ENCODE peak calls at places on chromosomes 7 and 10, in six cellular contexts. U is esophagus squamous epithelium; W is Peyer's patch; X is suprapubic skin; Q is transverse colon; T is CD8-positive, alpha-beta T cell. J is an unnamed sample.

GRCh38 chr10:119517235-119518141 is 25.0 kb downstream of the RGS10 start:
- DNase-seq in U (no peak), W (peak; percentile 85), X (no peak), Q (peak; percentile 59), T (peak; percentile 63), J (no peak)

GRCh38 chr10:99945286-99945685 is 64.5 kb downstream of the DNMBP start:
- DNase-seq in U (no peak), W (no peak), X (no peak), Q (no peak), T (no peak), J (no peak)

GRCh38 chr10:8513155-8514147 is 459.0 kb downstream of the GATA3 start:
- DNase-seq in U (no peak), W (no peak), X (no peak), Q (no peak), T (no peak), J (no peak)

GRCh38 chr7:75617634-75618234 is 121.0 kb downstream of the HIP1 start:
- DNase-seq in U (peak; percentile 58), W (peak; percentile 75), X (no peak), Q (peak; percentile 45), T (peak; percentile 50), J (peak; percentile 86)

GRCh38 chr10:17029581-17030271 is 99.9 kb downstream of the CUBN start:
- DNase-seq in U (peak; percentile 3), W (peak; percentile 86), X (peak; percentile 85), Q (peak; percentile 66), T (peak; percentile 77), J (peak; percentile 83)

GRCh38 chr10:36473122-36473521 is 652.3 kb upstream of the ANKRD30A start:
- DNase-seq in U (no peak), W (no peak), X (no peak), Q (no peak), T (no peak), J (no peak)

GRCh38 chr7:152054377-152055230 is 29.1 kb downstream of the GALNT11 start:
- DNase-seq in U (no peak), W (no peak), X (no peak), Q (no peak), T (no peak), J (no peak)

GRCh38 chr10:50420166-50420565 is 168.8 kb upstream of the ASAH2 start:
- DNase-seq in U (no peak), W (peak; percentile 79), X (no peak), Q (no peak), T (no peak), J (no peak)

GRCh38 chr7:131040467-131040932 is 287.2 kb upstream of the MKLN1 start:
- DNase-seq in U (no peak), W (peak; percentile 85), X (no peak), Q (peak; percentile 77), T (no peak), J (no peak)

GRCh38 chr7:43781726-43782607 is 23.5 kb downstream of the BLVRA start:
- DNase-seq in U (no peak), W (peak; percentile 63), X (no peak), Q (no peak), T (no peak), J (no peak)

GRCh38 chr10:124874-125273 is 10.4 kb upstream of the ZMYND11 start:
- DNase-seq in U (no peak), W (no peak), X (no peak), Q (no peak), T (no peak), J (no peak)

GRCh38 chr10:18649364-18649959 is 1.9 kb downstream of the NSUN6 start:
- DNase-seq in U (no peak), W (no peak), X (no peak), Q (no peak), T (no peak), J (no peak)

GRCh38 chr10:18650618-18651017 is 769 bp downstream of the NSUN6 start:
- DNase-seq in U (no peak), W (no peak), X (no peak), Q (no peak), T (no peak), J (no peak)

GRCh38 chr10:18653112-18653511 is 1.7 kb upstream of the NSUN6 start:
- DNase-seq in U (no peak), W (no peak), X (no peak), Q (no peak), T (no peak), J (no peak)

GRCh38 chr10:18647945-18648344 is 3.4 kb downstream of the NSUN6 start:
- DNase-seq in U (no peak), W (no peak), X (no peak), Q (no peak), T (no peak), J (no peak)

DNA sequence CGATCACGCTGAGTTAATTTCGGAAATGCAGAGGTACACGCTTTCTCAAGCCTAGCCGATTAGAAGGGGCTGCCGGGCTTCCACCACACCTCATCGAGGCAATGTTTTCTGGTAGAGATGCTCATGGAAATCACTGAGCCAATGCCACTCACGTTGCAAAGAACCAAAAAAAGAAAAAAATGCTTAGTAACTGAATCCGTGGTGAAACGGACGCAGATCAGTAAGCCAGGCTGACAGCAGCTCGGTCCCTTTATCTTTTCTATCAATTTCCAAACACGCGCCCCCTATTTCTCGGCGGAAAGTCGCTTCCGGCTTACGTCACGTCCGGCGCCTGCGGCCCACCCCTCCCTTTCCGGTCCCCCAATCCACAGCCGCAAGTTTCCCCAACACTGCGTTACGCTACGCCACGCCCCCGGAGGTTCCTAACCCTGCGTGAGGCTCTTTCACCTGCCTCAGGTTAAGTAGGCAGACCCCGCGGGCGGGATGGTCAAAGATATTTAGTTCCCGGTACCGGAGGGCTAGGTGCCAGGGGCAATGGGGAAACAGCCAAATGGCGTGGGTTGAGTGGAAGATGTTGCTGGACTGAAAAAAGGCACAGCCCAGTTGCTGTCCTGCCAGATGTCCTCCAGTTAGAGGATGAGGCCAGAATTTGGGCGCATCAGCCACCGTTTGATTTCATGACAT is at the start of gene NSUN6:
- DNase-seq in U (peak; percentile 58), W (peak; percentile 97), X (peak; percentile 96), Q (peak; percentile 94), T (peak; percentile 95), J (peak; percentile 94)
- TF ChIP-seq CTCF in U (no peak), W (no peak), X (no peak), Q (no peak), T (no peak), J (no peak)

DNA sequence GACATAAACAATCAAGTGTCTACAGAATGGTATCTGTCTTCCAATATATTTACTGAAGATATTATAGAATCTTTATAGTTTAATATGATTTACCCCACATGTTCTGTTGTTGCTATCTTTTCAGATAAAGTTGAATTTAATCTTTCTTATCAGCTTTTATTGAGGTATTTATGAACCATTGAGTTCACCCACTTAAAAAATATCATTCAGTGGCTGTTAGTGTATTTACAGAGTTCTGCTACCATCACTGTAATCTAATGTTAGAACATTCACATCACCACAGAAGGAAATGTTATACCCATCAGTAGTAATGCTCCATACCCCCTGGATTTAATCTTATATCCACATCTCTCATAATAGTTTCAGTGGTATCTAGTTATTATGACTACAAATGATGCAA is 264.4 kb downstream of the ADK start:
- DNase-seq in U (no peak), W (no peak), X (no peak), Q (no peak), T (no peak), J (no peak)
- H3K27ac ChIP-seq in U (no peak overlapping the region), W (no peak overlapping the region), X (no peak overlapping the region), Q (no peak overlapping the region), T (no peak overlapping the region), J (no peak overlapping the region)

GRCh38 chr10:124792998-124793352 is 1.3 kb upstream of the EEF1AKMT2 start:
- DNase-seq in U (no peak), W (no peak), X (no peak), Q (no peak), T (no peak), J (no peak)
- H3K4me3 ChIP-seq in U (peak overlapping the region; percentile 89), W (peak overlapping the region; percentile 87), X (peak overlapping the region; percentile 77), Q (no peak overlapping the region), T (no peak overlapping the region), J (peak overlapping the region; percentile 87)

GRCh38 chr10:97713828-97714400 is 384 bp downstream of the MARVELD1 start:
- DNase-seq in U (peak; percentile 8), W (peak; percentile 86), X (peak; percentile 85), Q (peak; percentile 77), T (peak; percentile 54), J (peak; percentile 83)
- TF ChIP-seq CTCF in U (no peak), W (no peak), X (no peak), Q (no peak), T (no peak), J (no peak)

GRCh38 chr7:23405240-23405618 is 65.1 kb downstream of the IGF2BP3 start:
- DNase-seq in U (no peak), W (no peak), X (no peak), Q (no peak), T (no peak), J (no peak)
- H3K27ac ChIP-seq in U (no peak overlapping the region), W (no peak overlapping the region), X (no peak overlapping the region), Q (no peak overlapping the region), T (no peak overlapping the region), J (no peak overlapping the region)

DNA sequence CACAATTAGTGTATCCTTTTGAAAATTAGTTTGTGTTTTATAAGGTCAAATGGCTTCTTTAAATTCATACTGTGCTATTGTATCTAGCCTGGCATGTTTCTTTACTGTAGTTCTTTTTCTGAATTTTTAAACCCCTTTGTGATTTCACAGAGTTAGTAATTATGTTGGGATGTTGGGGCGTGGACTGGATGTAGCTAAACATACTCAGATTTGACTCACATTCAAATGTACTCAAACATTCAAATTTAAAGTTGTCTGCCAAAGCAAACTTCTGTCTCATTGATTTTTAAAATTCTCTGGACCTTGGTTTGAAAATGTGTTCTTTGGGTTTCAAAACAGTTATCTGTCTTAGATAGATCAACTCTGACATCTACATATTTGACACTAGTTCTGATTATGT is 7.2 kb upstream of the NRP1 start:
- DNase-seq in U (no peak), W (no peak), X (no peak), Q (no peak), T (no peak), J (no peak)
- H3K4me3 ChIP-seq in U (peak overlapping the region; percentile 1), W (no peak overlapping the region), X (no peak overlapping the region), Q (no peak overlapping the region), T (no peak overlapping the region), J (peak overlapping the region; percentile 4)

DNA sequence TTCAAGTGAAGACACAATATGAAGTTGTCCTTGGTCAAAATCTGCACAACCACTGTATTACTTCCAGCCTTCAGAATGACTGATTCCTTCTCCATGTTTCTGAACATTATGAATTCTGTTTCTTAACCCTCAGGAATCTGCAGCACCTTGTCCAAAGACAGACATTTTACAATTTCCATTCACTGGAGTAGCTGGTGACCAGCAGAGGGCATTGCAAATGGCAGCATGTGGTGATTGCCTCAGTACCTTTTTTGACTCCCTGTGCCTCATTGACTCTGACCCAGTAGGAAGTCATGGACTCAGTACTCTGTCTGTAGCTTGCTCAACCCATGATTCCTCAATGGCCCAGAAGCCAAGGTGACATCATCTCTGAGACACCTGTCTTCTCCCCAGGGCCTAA is 879 bp upstream of the VPS41 start:
- DNase-seq in U (no peak), W (no peak), X (no peak), Q (no peak), T (no peak), J (no peak)
- TF ChIP-seq CTCF in U (no peak), W (no peak), X (no peak), Q (no peak), T (no peak), J (no peak)

J was measured in coronary artery.